ENCODE peak calls at places on chromosomes 12 and 14, in eight cellular contexts. O is lower leg skin, W is kidney epithelial cell, T is psoas muscle, D is hepatocyte, F is glutamatergic neuron, X is PC-9, R is progenitor cell of endocrine pancreas. Z is an unnamed sample.

GRCh38 chr14:50768693-50769092 is 62.3 kb downstream of the NIN start:
- DNase-seq in X (no peak), O (no peak), W (no peak), R (no peak), T (no peak), D (no peak), F (no peak), Z (no peak)

GRCh38 chr14:81464253-81465001 is 64.3 kb upstream of the STON2 start:
- DNase-seq in D (peak), F (no peak), O (peak), T (no peak), R (peak), W (no peak), X (peak), Z (peak)

GRCh38 chr12:10982244-10982643 is 4.5 kb downstream of the TAS2R50 start:
- DNase-seq in W (no peak), D (no peak), R (no peak), F (no peak), T (no peak), X (no peak), O (no peak), Z (no peak)

GRCh38 chr12:24596768-24597388 is 352.0 kb downstream of the BCAT1 start:
- DNase-seq in F (no peak), O (no peak), W (no peak), D (peak), X (no peak), T (no peak), R (no peak), Z (no peak)

GRCh38 chr14:105227346-105227745 is 21.0 kb upstream of the BTBD6 start:
- DNase-seq in R (no peak), F (no peak), D (no peak), O (no peak), X (no peak), W (no peak), T (no peak), Z (no peak)

GRCh38 chr14:61460853-61461611 is 139.7 kb downstream of the PRKCH start:
- DNase-seq in T (no peak), O (peak), W (no peak), F (no peak), X (no peak), D (no peak), R (no peak), Z (no peak)

GRCh38 chr14:103633391-103633790 is 4.4 kb downstream of the KLC1 start:
- DNase-seq in W (no peak), R (no peak), T (no peak), X (no peak), F (no peak), D (no peak), O (no peak), Z (no peak)

GRCh38 chr14:56195727-56196126 is 77.5 kb downstream of the PELI2 start:
- DNase-seq in O (peak), T (no peak), D (no peak), W (peak), R (no peak), X (no peak), F (peak), Z (no peak)

GRCh38 chr12:38157933-38158401 is 158.6 kb upstream of the ALG10B start:
- DNase-seq in D (no peak), R (no peak), O (no peak), T (no peak), F (no peak), X (no peak), W (no peak), Z (no peak)

GRCh38 chr12:57549909-57550627 is at the start of gene KIF5A:
- DNase-seq in X (no peak), T (no peak), R (peak), F (peak), D (peak), W (no peak), O (no peak), Z (peak)

GRCh38 chr14:64387232-64387737 is 868 bp upstream of the MTHFD1 start:
- DNase-seq in D (peak), R (no peak), W (no peak), T (no peak), F (peak), O (no peak), X (peak), Z (peak)

GRCh38 chr12:67222302-67222701 is 46.9 kb upstream of the CAND1 start:
- DNase-seq in T (no peak), W (no peak), F (no peak), X (peak), O (no peak), R (no peak), D (peak), Z (peak)
- TF ChIP-seq CTCF in T (no peak), W (peak), F (peak), X (peak), O (no peak), R (peak), D (peak), Z (peak)

GRCh38 chr12:68118096-68118755 is 41.3 kb downstream of the IFNG start:
- DNase-seq in W (no peak), R (no peak), T (no peak), X (no peak), D (no peak), O (no peak), F (no peak), Z (no peak)

GRCh38 chr12:68109001-68109400 is 50.5 kb downstream of the IFNG start:
- DNase-seq in F (no peak), D (no peak), X (no peak), R (no peak), O (no peak), W (no peak), T (no peak), Z (no peak)

GRCh38 chr12:68109444-68110217 is 49.9 kb downstream of the IFNG start:
- DNase-seq in D (no peak), F (no peak), X (no peak), W (no peak), T (no peak), R (no peak), O (no peak), Z (no peak)

GRCh38 chr12:68111995-68112394 is 47.5 kb downstream of the IFNG start:
- DNase-seq in T (no peak), R (no peak), X (no peak), D (no peak), W (no peak), O (no peak), F (no peak), Z (no peak)

DNA sequence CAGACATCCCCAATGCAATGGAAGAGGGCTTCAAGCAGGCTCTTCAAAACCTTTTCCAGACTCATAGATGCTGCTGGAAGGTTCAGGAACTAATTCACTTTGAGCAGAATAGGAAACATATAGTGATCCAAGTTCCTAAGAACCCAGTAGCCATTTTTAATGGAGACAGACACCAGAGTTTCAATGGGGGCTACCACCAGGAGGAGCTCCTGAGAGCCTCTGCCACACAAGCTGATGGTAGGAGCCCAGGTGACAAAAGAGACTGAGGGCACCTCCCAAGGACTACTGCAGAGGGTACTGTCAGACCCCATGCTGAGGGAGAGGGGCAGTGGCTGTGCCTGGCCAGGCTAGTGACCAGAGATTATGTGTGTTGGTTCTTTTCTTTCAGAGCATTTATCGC is 45.9 kb downstream of the IFNG start:
- DNase-seq in O (no peak), R (no peak), F (peak), X (no peak), D (no peak), T (no peak), W (no peak), Z (no peak)
- TF ChIP-seq CTCF in O (no peak), R (peak), F (no peak), X (peak), D (no peak), T (no peak), W (peak), Z (no peak)

GRCh38 chr12:6201199-6201608 is 1.0 kb downstream of the CD9 start:
- DNase-seq in T (peak), F (no peak), R (no peak), D (peak), O (no peak), W (no peak), X (peak), Z (no peak)
- TF ChIP-seq CTCF in T (no peak), F (no peak), R (no peak), D (no peak), O (no peak), W (no peak), X (peak), Z (no peak)

GRCh38 chr12:113837528-113838296 is 128.4 kb downstream of the RBM19 start:
- DNase-seq in X (no peak), W (no peak), F (no peak), T (no peak), D (no peak), R (no peak), O (no peak), Z (no peak)
- TF ChIP-seq CTCF in X (no peak), W (peak), F (peak), T (no peak), D (no peak), R (peak), O (no peak), Z (no peak)

GRCh38 chr12:26854028-26854387 is 21.0 kb upstream of the ITPR2 start:
- DNase-seq in F (no peak), W (no peak), X (no peak), T (no peak), O (no peak), D (no peak), R (no peak), Z (no peak)
- TF ChIP-seq CTCF in F (no peak), W (no peak), X (peak), T (no peak), O (no peak), D (no peak), R (no peak), Z (no peak)